ENCODE peak calls at places on chromosomes 11 and 22, in ten cellular contexts. One of them, this sample, is unnamed.
A peak's percentile ranks its signal among the peaks of the same experiment; 100 is the strongest.

GRCh38 chr11:106540001-106540400 is 462.5 kb downstream of the AASDHPPT start:
- DNase-seq in esophagus squamous epithelium: no peak
- DNase-seq in A549: no peak
- DNase-seq in HCT116: no peak
- DNase-seq in heart left ventricle: no peak
- DNase-seq in right lobe of liver: no peak
- DNase-seq in ovary: no peak
- DNase-seq in esophagus muscularis mucosa: no peak
- DNase-seq in transverse colon: no peak
- DNase-seq in body of pancreas: no peak
- DNase-seq in this sample: no peak

GRCh38 chr22:27433585-27434190 is 367.9 kb downstream of the MN1 start:
- DNase-seq in transverse colon: no peak
- DNase-seq in right lobe of liver: no peak
- DNase-seq in HCT116: no peak
- DNase-seq in esophagus squamous epithelium: no peak
- DNase-seq in heart left ventricle: no peak
- DNase-seq in esophagus muscularis mucosa: no peak
- DNase-seq in A549: no peak
- DNase-seq in ovary: no peak
- DNase-seq in body of pancreas: peak; percentile 63
- DNase-seq in this sample: no peak

GRCh38 chr11:3134218-3134621 is 30.9 kb downstream of the OSBPL5 start:
- DNase-seq in HCT116: no peak
- DNase-seq in A549: no peak
- DNase-seq in heart left ventricle: no peak
- DNase-seq in transverse colon: peak; percentile 4
- DNase-seq in esophagus muscularis mucosa: no peak
- DNase-seq in body of pancreas: no peak
- DNase-seq in ovary: no peak
- DNase-seq in right lobe of liver: peak; percentile 12
- DNase-seq in esophagus squamous epithelium: no peak
- DNase-seq in this sample: no peak

GRCh38 chr11:41431784-41432183 is 27.7 kb downstream of the LRRC4C start:
- DNase-seq in heart left ventricle: no peak
- DNase-seq in transverse colon: no peak
- DNase-seq in HCT116: no peak
- DNase-seq in right lobe of liver: no peak
- DNase-seq in body of pancreas: no peak
- DNase-seq in A549: no peak
- DNase-seq in esophagus squamous epithelium: no peak
- DNase-seq in ovary: no peak
- DNase-seq in esophagus muscularis mucosa: no peak
- DNase-seq in this sample: no peak

GRCh38 chr22:39254789-39255298 is 10.1 kb upstream of the PDGFB start:
- DNase-seq in right lobe of liver: no peak
- DNase-seq in esophagus muscularis mucosa: no peak
- DNase-seq in transverse colon: no peak
- DNase-seq in body of pancreas: no peak
- DNase-seq in A549: no peak
- DNase-seq in ovary: no peak
- DNase-seq in heart left ventricle: peak; percentile 76
- DNase-seq in HCT116: no peak
- DNase-seq in esophagus squamous epithelium: no peak
- DNase-seq in this sample: no peak

GRCh38 chr22:27400811-27401210 is 400.7 kb downstream of the MN1 start:
- DNase-seq in body of pancreas: no peak
- DNase-seq in esophagus muscularis mucosa: no peak
- DNase-seq in right lobe of liver: no peak
- DNase-seq in HCT116: no peak
- DNase-seq in ovary: no peak
- DNase-seq in transverse colon: no peak
- DNase-seq in heart left ventricle: no peak
- DNase-seq in esophagus squamous epithelium: no peak
- DNase-seq in A549: no peak
- DNase-seq in this sample: no peak

GRCh38 chr22:42376721-42377177 is 55.5 kb downstream of the NFAM1 start:
- DNase-seq in ovary: peak; percentile 42
- DNase-seq in heart left ventricle: peak; percentile 49
- DNase-seq in esophagus squamous epithelium: no peak
- DNase-seq in A549: no peak
- DNase-seq in transverse colon: peak; percentile 58
- DNase-seq in body of pancreas: peak; percentile 50
- DNase-seq in esophagus muscularis mucosa: no peak
- DNase-seq in HCT116: no peak
- DNase-seq in right lobe of liver: peak; percentile 49
- DNase-seq in this sample: peak; percentile 72

GRCh38 chr11:69808708-69809107 is 10.5 kb downstream of the FGF3 start:
- DNase-seq in body of pancreas: no peak
- DNase-seq in HCT116: no peak
- DNase-seq in ovary: no peak
- DNase-seq in A549: no peak
- DNase-seq in right lobe of liver: no peak
- DNase-seq in transverse colon: no peak
- DNase-seq in esophagus squamous epithelium: no peak
- DNase-seq in heart left ventricle: no peak
- DNase-seq in esophagus muscularis mucosa: no peak
- DNase-seq in this sample: no peak

GRCh38 chr11:62546244-62546936 is at the start of gene AHNAK:
- DNase-seq in ovary: peak; percentile 87
- DNase-seq in heart left ventricle: peak; percentile 90
- DNase-seq in A549: peak; percentile 67
- DNase-seq in esophagus muscularis mucosa: no peak
- DNase-seq in esophagus squamous epithelium: no peak
- DNase-seq in transverse colon: peak; percentile 92
- DNase-seq in body of pancreas: peak; percentile 84
- DNase-seq in HCT116: no peak
- DNase-seq in right lobe of liver: peak; percentile 90
- DNase-seq in this sample: peak; percentile 74

GRCh38 chr22:33038131-33038772 is 19.9 kb downstream of the SYN3 start:
- DNase-seq in right lobe of liver: no peak
- DNase-seq in transverse colon: no peak
- DNase-seq in ovary: no peak
- DNase-seq in HCT116: no peak
- DNase-seq in A549: no peak
- DNase-seq in esophagus muscularis mucosa: no peak
- DNase-seq in body of pancreas: no peak
- DNase-seq in esophagus squamous epithelium: no peak
- DNase-seq in heart left ventricle: no peak
- DNase-seq in this sample: no peak

GRCh38 chr11:108938604-108939003 is 273.7 kb downstream of the DDX10 start:
- DNase-seq in ovary: no peak
- DNase-seq in body of pancreas: no peak
- DNase-seq in esophagus muscularis mucosa: no peak
- DNase-seq in esophagus squamous epithelium: no peak
- DNase-seq in right lobe of liver: no peak
- DNase-seq in HCT116: no peak
- DNase-seq in A549: no peak
- DNase-seq in heart left ventricle: no peak
- DNase-seq in transverse colon: no peak
- DNase-seq in this sample: no peak

GRCh38 chr11:64088159-64089026 is 52.7 kb downstream of the FLRT1 start:
- DNase-seq in HCT116: peak; percentile 6
- DNase-seq in esophagus muscularis mucosa: no peak
- DNase-seq in esophagus squamous epithelium: no peak
- DNase-seq in transverse colon: no peak
- DNase-seq in ovary: no peak
- DNase-seq in right lobe of liver: no peak
- DNase-seq in body of pancreas: no peak
- DNase-seq in heart left ventricle: no peak
- DNase-seq in A549: peak; percentile 53
- DNase-seq in this sample: no peak

GRCh38 chr11:73281796-73282660 is 9.9 kb downstream of the P2RY6 start:
- DNase-seq in A549: no peak
- DNase-seq in transverse colon: no peak
- DNase-seq in HCT116: no peak
- DNase-seq in esophagus muscularis mucosa: no peak
- DNase-seq in heart left ventricle: no peak
- DNase-seq in ovary: no peak
- DNase-seq in body of pancreas: no peak
- DNase-seq in esophagus squamous epithelium: no peak
- DNase-seq in right lobe of liver: no peak
- DNase-seq in this sample: no peak

GRCh38 chr22:44707178-44707577 is 5.2 kb downstream of the PRR5 start:
- DNase-seq in right lobe of liver: no peak
- DNase-seq in HCT116: no peak
- DNase-seq in ovary: no peak
- DNase-seq in body of pancreas: no peak
- DNase-seq in esophagus muscularis mucosa: no peak
- DNase-seq in transverse colon: no peak
- DNase-seq in A549: no peak
- DNase-seq in esophagus squamous epithelium: no peak
- DNase-seq in heart left ventricle: no peak
- DNase-seq in this sample: no peak

GRCh38 chr22:25546242-25546641 is 18.2 kb upstream of the GRK3 start:
- DNase-seq in ovary: no peak
- DNase-seq in body of pancreas: no peak
- DNase-seq in transverse colon: no peak
- DNase-seq in esophagus squamous epithelium: no peak
- DNase-seq in esophagus muscularis mucosa: no peak
- DNase-seq in right lobe of liver: no peak
- DNase-seq in heart left ventricle: no peak
- DNase-seq in A549: no peak
- DNase-seq in HCT116: no peak
- DNase-seq in this sample: no peak

GRCh38 chr11:126683766-126684728 is 316.5 kb downstream of the KIRREL3 start:
- DNase-seq in esophagus muscularis mucosa: no peak
- DNase-seq in esophagus squamous epithelium: no peak
- DNase-seq in transverse colon: no peak
- DNase-seq in heart left ventricle: no peak
- DNase-seq in body of pancreas: no peak
- DNase-seq in A549: no peak
- DNase-seq in right lobe of liver: no peak
- DNase-seq in ovary: no peak
- DNase-seq in HCT116: no peak
- DNase-seq in this sample: no peak

GRCh38 chr11:77471520-77472234 is 2.2 kb downstream of the PAK1 start:
- DNase-seq in body of pancreas: peak; percentile 73
- DNase-seq in transverse colon: peak; percentile 67
- DNase-seq in heart left ventricle: no peak
- DNase-seq in A549: peak; percentile 15
- DNase-seq in right lobe of liver: no peak
- DNase-seq in HCT116: no peak
- DNase-seq in esophagus muscularis mucosa: no peak
- DNase-seq in ovary: no peak
- DNase-seq in esophagus squamous epithelium: no peak
- DNase-seq in this sample: no peak

GRCh38 chr11:6799402-6799801 is at the start of gene OR6A2:
- DNase-seq in HCT116: no peak
- DNase-seq in heart left ventricle: no peak
- DNase-seq in esophagus muscularis mucosa: no peak
- DNase-seq in transverse colon: no peak
- DNase-seq in A549: no peak
- DNase-seq in right lobe of liver: no peak
- DNase-seq in esophagus squamous epithelium: no peak
- DNase-seq in ovary: no peak
- DNase-seq in body of pancreas: no peak
- DNase-seq in this sample: no peak

GRCh38 chr11:130449996-130450419 is 1.6 kb downstream of the ADAMTS15 start:
- DNase-seq in esophagus muscularis mucosa: no peak
- DNase-seq in body of pancreas: peak; percentile 41
- DNase-seq in ovary: peak; percentile 83
- DNase-seq in A549: no peak
- DNase-seq in heart left ventricle: peak; percentile 83
- DNase-seq in esophagus squamous epithelium: no peak
- DNase-seq in right lobe of liver: no peak
- DNase-seq in transverse colon: peak; percentile 77
- DNase-seq in HCT116: no peak
- DNase-seq in this sample: peak; percentile 83
- TF ChIP-seq POLR2A in esophagus muscularis mucosa: no peak
- TF ChIP-seq POLR2A in body of pancreas: no peak
- TF ChIP-seq POLR2A in ovary: no peak
- TF ChIP-seq POLR2A in A549: no peak
- TF ChIP-seq POLR2A in heart left ventricle: peak; percentile 62
- TF ChIP-seq POLR2A in esophagus squamous epithelium: peak; percentile 39
- TF ChIP-seq POLR2A in right lobe of liver: no peak
- TF ChIP-seq POLR2A in transverse colon: peak; percentile 20
- TF ChIP-seq POLR2A in HCT116: no peak
- TF ChIP-seq POLR2A in this sample: peak; percentile 55

GRCh38 chr11:102971766-102972165 is 16.2 kb upstream of the MMP13 start:
- DNase-seq in HCT116: no peak
- DNase-seq in heart left ventricle: no peak
- DNase-seq in transverse colon: no peak
- DNase-seq in esophagus squamous epithelium: no peak
- DNase-seq in right lobe of liver: no peak
- DNase-seq in esophagus muscularis mucosa: no peak
- DNase-seq in A549: no peak
- DNase-seq in ovary: no peak
- DNase-seq in body of pancreas: no peak
- DNase-seq in this sample: no peak
- H3K4me3 ChIP-seq in HCT116: no peak overlapping the region
- H3K4me3 ChIP-seq in heart left ventricle: no peak overlapping the region
- H3K4me3 ChIP-seq in transverse colon: no peak overlapping the region
- H3K4me3 ChIP-seq in esophagus squamous epithelium: no peak overlapping the region
- H3K4me3 ChIP-seq in right lobe of liver: no peak overlapping the region
- H3K4me3 ChIP-seq in esophagus muscularis mucosa: no peak overlapping the region
- H3K4me3 ChIP-seq in A549: no peak overlapping the region
- H3K4me3 ChIP-seq in ovary: no peak overlapping the region
- H3K4me3 ChIP-seq in body of pancreas: no peak overlapping the region
- H3K4me3 ChIP-seq in this sample: no peak overlapping the region

DNA sequence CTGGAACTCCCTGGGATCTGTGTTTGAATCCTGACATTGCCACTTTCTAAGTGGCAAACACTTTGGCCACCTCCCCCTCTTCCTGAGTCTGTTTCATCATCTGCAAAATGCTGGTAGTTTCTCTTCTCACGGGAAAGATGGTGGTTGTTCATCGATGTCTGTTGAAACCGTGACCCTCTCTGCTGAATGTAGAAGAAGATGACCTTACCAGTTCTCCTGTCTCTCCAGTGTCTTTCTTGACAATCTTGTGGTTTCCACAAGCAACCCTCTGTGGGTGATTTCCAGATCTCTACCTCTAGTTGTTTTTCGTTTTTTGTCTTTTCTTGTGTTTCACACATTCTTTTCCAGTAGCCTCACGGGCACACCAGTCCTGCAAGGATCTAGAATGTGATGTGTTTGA is 27.5 kb downstream of the ZBTB16 start:
- DNase-seq in ovary: no peak
- DNase-seq in right lobe of liver: no peak
- DNase-seq in transverse colon: no peak
- DNase-seq in body of pancreas: no peak
- DNase-seq in esophagus squamous epithelium: no peak
- DNase-seq in HCT116: no peak
- DNase-seq in A549: no peak
- DNase-seq in esophagus muscularis mucosa: no peak
- DNase-seq in heart left ventricle: no peak
- DNase-seq in this sample: no peak
- H3K4me1 ChIP-seq in ovary: peaks cover 16% of the 10 kb centered on the region
- H3K4me1 ChIP-seq in right lobe of liver: no peaks in the 10 kb centered on the region
- H3K4me1 ChIP-seq in transverse colon: peaks cover 97% of the 10 kb centered on the region
- H3K4me1 ChIP-seq in body of pancreas: peaks cover 100% of the 10 kb centered on the region
- H3K4me1 ChIP-seq in esophagus squamous epithelium: peaks cover 64% of the 10 kb centered on the region
- H3K4me1 ChIP-seq in HCT116: no peaks in the 10 kb centered on the region
- H3K4me1 ChIP-seq in A549: peaks cover 2% of the 10 kb centered on the region
- H3K4me1 ChIP-seq in esophagus muscularis mucosa: peaks cover 100% of the 10 kb centered on the region
- H3K4me1 ChIP-seq in heart left ventricle: peaks cover 86% of the 10 kb centered on the region
- H3K4me1 ChIP-seq in this sample: peaks cover 79% of the 10 kb centered on the region

DNA sequence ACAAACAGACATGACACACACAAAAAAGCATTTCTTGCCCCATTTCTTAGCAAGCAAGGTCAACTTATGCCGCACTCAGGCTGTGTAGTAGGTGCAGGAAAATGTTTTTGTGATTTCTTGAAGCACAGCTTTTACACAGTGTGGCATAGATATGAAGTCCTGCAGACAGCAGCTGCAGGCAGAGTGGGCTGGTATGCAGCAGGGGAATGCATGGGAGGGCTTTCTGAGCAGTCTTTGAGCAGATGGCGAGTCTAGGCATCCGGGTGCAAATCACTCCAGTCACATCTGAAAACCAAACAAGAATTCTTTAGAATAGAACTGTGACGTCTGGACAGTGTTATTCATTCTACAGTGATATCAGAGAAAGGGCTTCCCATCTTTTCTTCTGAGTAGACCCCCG is 87.5 kb downstream of the BLID start:
- DNase-seq in esophagus muscularis mucosa: no peak
- DNase-seq in heart left ventricle: no peak
- DNase-seq in right lobe of liver: no peak
- DNase-seq in A549: no peak
- DNase-seq in transverse colon: no peak
- DNase-seq in esophagus squamous epithelium: no peak
- DNase-seq in body of pancreas: no peak
- DNase-seq in ovary: no peak
- DNase-seq in HCT116: no peak
- DNase-seq in this sample: no peak
- TF ChIP-seq POLR2A in esophagus muscularis mucosa: no peak
- TF ChIP-seq POLR2A in heart left ventricle: no peak
- TF ChIP-seq POLR2A in right lobe of liver: no peak
- TF ChIP-seq POLR2A in A549: no peak
- TF ChIP-seq POLR2A in transverse colon: no peak
- TF ChIP-seq POLR2A in esophagus squamous epithelium: no peak
- TF ChIP-seq POLR2A in body of pancreas: no peak
- TF ChIP-seq POLR2A in ovary: no peak
- TF ChIP-seq POLR2A in HCT116: no peak
- TF ChIP-seq POLR2A in this sample: no peak

This sample was measured in tibial nerve.